ENCODE peak calls at places on chromosomes 13 and 19, in four cellular contexts. One of them, this sample, is unnamed.

GRCh38 chr19:47601180-47601904 is 7.6 kb upstream of the BICRA start:
- DNase-seq in AG20443: no peak
- DNase-seq in left colon: peak
- DNase-seq in NCI-H187: no peak
- DNase-seq in this sample: no peak

GRCh38 chr13:110683203-110683883 is 22.6 kb downstream of the CARS2 start:
- DNase-seq in AG20443: no peak
- DNase-seq in NCI-H187: no peak
- DNase-seq in left colon: no peak
- DNase-seq in this sample: no peak

GRCh38 chr19:41546386-41546789 is 29.6 kb upstream of the CEACAM21 start:
- DNase-seq in AG20443: no peak
- DNase-seq in NCI-H187: no peak
- DNase-seq in left colon: peak
- DNase-seq in this sample: no peak

GRCh38 chr13:94710881-94711560 is 1.3 kb downstream of the SOX21 start:
- DNase-seq in NCI-H187: no peak
- DNase-seq in left colon: no peak
- DNase-seq in AG20443: peak
- DNase-seq in this sample: no peak

GRCh38 chr13:101919541-101920306 is 467.2 kb downstream of the ITGBL1 start:
- DNase-seq in left colon: no peak
- DNase-seq in AG20443: peak
- DNase-seq in NCI-H187: peak
- DNase-seq in this sample: peak

GRCh38 chr13:110574161-110574560 is 12.6 kb upstream of the RAB20 start:
- DNase-seq in NCI-H187: no peak
- DNase-seq in left colon: no peak
- DNase-seq in AG20443: peak
- DNase-seq in this sample: no peak

GRCh38 chr19:29194658-29195057 is 18.3 kb downstream of the UQCRFS1 start:
- DNase-seq in AG20443: no peak
- DNase-seq in NCI-H187: no peak
- DNase-seq in left colon: no peak
- DNase-seq in this sample: no peak

GRCh38 chr13:29369060-29369743 is 226.3 kb downstream of the SLC7A1 start:
- DNase-seq in NCI-H187: no peak
- DNase-seq in AG20443: peak
- DNase-seq in left colon: no peak
- DNase-seq in this sample: peak

GRCh38 chr19:4172861-4173473 is 9.4 kb downstream of the SIRT6 start:
- DNase-seq in left colon: peak
- DNase-seq in NCI-H187: no peak
- DNase-seq in AG20443: peak
- DNase-seq in this sample: peak

GRCh38 chr13:24502567-24503375 is 9.8 kb downstream of the PARP4 start:
- DNase-seq in NCI-H187: no peak
- DNase-seq in AG20443: peak
- DNase-seq in left colon: peak
- DNase-seq in this sample: peak

GRCh38 chr19:16822648-16823047 is 6.5 kb upstream of the SIN3B start:
- DNase-seq in AG20443: no peak
- DNase-seq in NCI-H187: no peak
- DNase-seq in left colon: no peak
- DNase-seq in this sample: no peak

GRCh38 chr13:76965759-76966421 is 17.6 kb downstream of the ACOD1 start:
- DNase-seq in NCI-H187: no peak
- DNase-seq in left colon: peak
- DNase-seq in AG20443: peak
- DNase-seq in this sample: peak

GRCh38 chr19:48290341-48290922 is 20.6 kb downstream of the ZNF114 start:
- DNase-seq in left colon: no peak
- DNase-seq in AG20443: peak
- DNase-seq in NCI-H187: no peak
- DNase-seq in this sample: peak

GRCh38 chr13:95494082-95494681 is 58.3 kb upstream of the CLDN10 start:
- DNase-seq in NCI-H187: no peak
- DNase-seq in AG20443: peak
- DNase-seq in left colon: no peak
- DNase-seq in this sample: peak

GRCh38 chr19:46746281-46746965 is at the start of gene STRN4:
- DNase-seq in AG20443: peak
- DNase-seq in left colon: peak
- DNase-seq in NCI-H187: peak
- DNase-seq in this sample: peak

GRCh38 chr19:6424190-6424938 is at the start of gene KHSRP:
- DNase-seq in AG20443: peak
- DNase-seq in left colon: no peak
- DNase-seq in NCI-H187: no peak
- DNase-seq in this sample: no peak

GRCh38 chr13:75766636-75767035 is 130.5 kb downstream of the LMO7 start:
- DNase-seq in left colon: no peak
- DNase-seq in NCI-H187: no peak
- DNase-seq in AG20443: no peak
- DNase-seq in this sample: no peak

GRCh38 chr19:54209748-54210494 is 9.3 kb downstream of the RPS9 start:
- DNase-seq in left colon: peak
- DNase-seq in AG20443: peak
- DNase-seq in NCI-H187: peak
- DNase-seq in this sample: peak

GRCh38 chr13:80054806-80055205 is 286.1 kb downstream of the SPRY2 start:
- DNase-seq in NCI-H187: no peak
- DNase-seq in AG20443: peak
- DNase-seq in left colon: no peak
- DNase-seq in this sample: no peak

GRCh38 chr13:48156466-48156865 is 61.6 kb upstream of the MED4 start:
- DNase-seq in NCI-H187: no peak
- DNase-seq in AG20443: no peak
- DNase-seq in left colon: peak
- DNase-seq in this sample: no peak

GRCh38 chr19:11265785-11266236 is 3.5 kb upstream of the DOCK6 start:
- DNase-seq in AG20443: peak
- DNase-seq in left colon: peak
- DNase-seq in NCI-H187: no peak
- DNase-seq in this sample: peak

GRCh38 chr13:67143544-67144115 is 86.5 kb downstream of the PCDH9 start:
- DNase-seq in left colon: no peak
- DNase-seq in AG20443: no peak
- DNase-seq in NCI-H187: no peak
- DNase-seq in this sample: no peak

GRCh38 chr13:100722517-100722916 is 47.9 kb upstream of the TMTC4 start:
- DNase-seq in AG20443: no peak
- DNase-seq in left colon: no peak
- DNase-seq in NCI-H187: no peak
- DNase-seq in this sample: no peak

GRCh38 chr19:50899549-50899948 is 11.6 kb downstream of the KLK4 start:
- DNase-seq in NCI-H187: no peak
- DNase-seq in left colon: no peak
- DNase-seq in AG20443: no peak
- DNase-seq in this sample: no peak

GRCh38 chr19:34364830-34365462 is at the start of gene GPI:
- DNase-seq in AG20443: peak
- DNase-seq in left colon: peak
- DNase-seq in NCI-H187: peak
- DNase-seq in this sample: peak

GRCh38 chr13:30133976-30134375 is 173.4 kb downstream of the KATNAL1 start:
- DNase-seq in NCI-H187: no peak
- DNase-seq in AG20443: peak
- DNase-seq in left colon: no peak
- DNase-seq in this sample: peak

GRCh38 chr19:18975011-18975410 is 34.0 kb upstream of the HOMER3 start:
- DNase-seq in NCI-H187: no peak
- DNase-seq in AG20443: no peak
- DNase-seq in left colon: no peak
- DNase-seq in this sample: no peak

GRCh38 chr13:92225861-92226260 is 827.4 kb downstream of the GPC5 start:
- DNase-seq in AG20443: no peak
- DNase-seq in left colon: no peak
- DNase-seq in NCI-H187: no peak
- DNase-seq in this sample: no peak

GRCh38 chr13:104477256-104477655 is 1411.0 kb upstream of the SLC10A2 start:
- DNase-seq in NCI-H187: no peak
- DNase-seq in AG20443: no peak
- DNase-seq in left colon: no peak
- DNase-seq in this sample: no peak

GRCh38 chr13:98483636-98484288 is 93.1 kb downstream of the STK24 start:
- DNase-seq in NCI-H187: peak
- DNase-seq in AG20443: no peak
- DNase-seq in left colon: no peak
- DNase-seq in this sample: no peak

GRCh38 chr19:49347835-49348234 is 12.6 kb downstream of the CD37 start:
- DNase-seq in AG20443: peak
- DNase-seq in left colon: no peak
- DNase-seq in NCI-H187: no peak
- DNase-seq in this sample: peak

GRCh38 chr13:110561335-110562033 is at the start of gene RAB20:
- DNase-seq in left colon: peak
- DNase-seq in AG20443: peak
- DNase-seq in NCI-H187: no peak
- DNase-seq in this sample: peak

GRCh38 chr19:55654323-55654832 is 457 bp upstream of the U2AF2 start:
- DNase-seq in AG20443: peak
- DNase-seq in left colon: peak
- DNase-seq in NCI-H187: peak
- DNase-seq in this sample: peak

GRCh38 chr13:108269601-108270328 is at the start of gene TNFSF13B:
- DNase-seq in AG20443: peak
- DNase-seq in left colon: peak
- DNase-seq in NCI-H187: no peak
- DNase-seq in this sample: peak

GRCh38 chr13:50969691-50970090 is 60.1 kb downstream of the RNASEH2B start:
- DNase-seq in left colon: peak
- DNase-seq in AG20443: peak
- DNase-seq in NCI-H187: no peak
- DNase-seq in this sample: no peak

GRCh38 chr19:40497214-40497613 is 30.4 kb downstream of the SPTBN4 start:
- DNase-seq in AG20443: no peak
- DNase-seq in NCI-H187: no peak
- DNase-seq in left colon: no peak
- DNase-seq in this sample: no peak

This sample was measured in AG08396.